ENCODE peak calls at places on chromosomes 4 and X, in nine cellular contexts. One of them, this sample, is unnamed.

GRCh38 chr4:88661724-88662123 is 35.9 kb downstream of the NAP1L5 start:
- DNase-seq in AG04449: peak; percentile 65
- DNase-seq in osteocyte: no peak
- DNase-seq in ascending aorta: no peak
- DNase-seq in upper lobe of right lung: no peak
- DNase-seq in coronary artery: no peak
- DNase-seq in LNCaP clone FGC: no peak
- DNase-seq in A549: no peak
- DNase-seq in neural progenitor cell: no peak
- DNase-seq in this sample: no peak

GRCh38 chr4:156322592-156322991 is 368.9 kb upstream of the CTSO start:
- DNase-seq in LNCaP clone FGC: no peak
- DNase-seq in upper lobe of right lung: no peak
- DNase-seq in A549: no peak
- DNase-seq in osteocyte: no peak
- DNase-seq in coronary artery: no peak
- DNase-seq in neural progenitor cell: no peak
- DNase-seq in AG04449: peak; percentile 47
- DNase-seq in ascending aorta: no peak
- DNase-seq in this sample: no peak

GRCh38 chr4:32258986-32259385 is 1538.8 kb downstream of the PCDH7 start:
- DNase-seq in AG04449: no peak
- DNase-seq in coronary artery: no peak
- DNase-seq in upper lobe of right lung: no peak
- DNase-seq in LNCaP clone FGC: no peak
- DNase-seq in ascending aorta: no peak
- DNase-seq in A549: no peak
- DNase-seq in osteocyte: no peak
- DNase-seq in neural progenitor cell: no peak
- DNase-seq in this sample: no peak

GRCh38 chr4:141409556-141409955 is 188.9 kb downstream of the ZNF330 start:
- DNase-seq in ascending aorta: no peak
- DNase-seq in LNCaP clone FGC: no peak
- DNase-seq in coronary artery: no peak
- DNase-seq in upper lobe of right lung: no peak
- DNase-seq in AG04449: no peak
- DNase-seq in osteocyte: no peak
- DNase-seq in neural progenitor cell: no peak
- DNase-seq in A549: no peak
- DNase-seq in this sample: no peak

GRCh38 chr4:37464373-37464772 is 219.8 kb downstream of the NWD2 start:
- DNase-seq in neural progenitor cell: no peak
- DNase-seq in A549: no peak
- DNase-seq in LNCaP clone FGC: no peak
- DNase-seq in AG04449: no peak
- DNase-seq in ascending aorta: no peak
- DNase-seq in osteocyte: no peak
- DNase-seq in coronary artery: no peak
- DNase-seq in upper lobe of right lung: no peak
- DNase-seq in this sample: no peak

GRCh38 chrX:45954026-45954425 is 591.2 kb downstream of the ZNF674 start:
- DNase-seq in AG04449: no peak
- DNase-seq in A549: no peak
- DNase-seq in LNCaP clone FGC: no peak
- DNase-seq in ascending aorta: no peak
- DNase-seq in osteocyte: no peak
- DNase-seq in neural progenitor cell: no peak
- DNase-seq in coronary artery: no peak
- DNase-seq in upper lobe of right lung: no peak
- DNase-seq in this sample: no peak

GRCh38 chr4:38723726-38724506 is 58.9 kb downstream of the TLR10 start:
- DNase-seq in osteocyte: peak; percentile 60
- DNase-seq in upper lobe of right lung: no peak
- DNase-seq in A549: no peak
- DNase-seq in ascending aorta: no peak
- DNase-seq in AG04449: no peak
- DNase-seq in neural progenitor cell: peak; percentile 41
- DNase-seq in coronary artery: no peak
- DNase-seq in LNCaP clone FGC: no peak
- DNase-seq in this sample: no peak

GRCh38 chr4:41177016-41177415 is 37.3 kb downstream of the APBB2 start:
- DNase-seq in upper lobe of right lung: no peak
- DNase-seq in ascending aorta: no peak
- DNase-seq in coronary artery: no peak
- DNase-seq in A549: no peak
- DNase-seq in neural progenitor cell: no peak
- DNase-seq in AG04449: no peak
- DNase-seq in osteocyte: no peak
- DNase-seq in LNCaP clone FGC: no peak
- DNase-seq in this sample: no peak

GRCh38 chrX:12984629-12985303 is 9.9 kb downstream of the TMSB4X start:
- DNase-seq in coronary artery: no peak
- DNase-seq in neural progenitor cell: no peak
- DNase-seq in AG04449: no peak
- DNase-seq in ascending aorta: no peak
- DNase-seq in LNCaP clone FGC: peak; percentile 64
- DNase-seq in osteocyte: no peak
- DNase-seq in upper lobe of right lung: no peak
- DNase-seq in A549: peak; percentile 43
- DNase-seq in this sample: no peak

GRCh38 chrX:24014388-24015018 is 12.5 kb downstream of the KLHL15 start:
- DNase-seq in coronary artery: no peak
- DNase-seq in osteocyte: no peak
- DNase-seq in neural progenitor cell: no peak
- DNase-seq in A549: no peak
- DNase-seq in ascending aorta: no peak
- DNase-seq in upper lobe of right lung: no peak
- DNase-seq in AG04449: no peak
- DNase-seq in LNCaP clone FGC: no peak
- DNase-seq in this sample: peak; percentile 38

GRCh38 chr4:179803857-179804256 is 2361.6 kb upstream of the AGA start:
- DNase-seq in upper lobe of right lung: no peak
- DNase-seq in coronary artery: no peak
- DNase-seq in AG04449: no peak
- DNase-seq in osteocyte: no peak
- DNase-seq in A549: no peak
- DNase-seq in ascending aorta: no peak
- DNase-seq in LNCaP clone FGC: no peak
- DNase-seq in neural progenitor cell: no peak
- DNase-seq in this sample: no peak

GRCh38 chrX:16320765-16321355 is 153.6 kb downstream of the MAGEB17 start:
- DNase-seq in A549: no peak
- DNase-seq in ascending aorta: no peak
- DNase-seq in osteocyte: no peak
- DNase-seq in coronary artery: no peak
- DNase-seq in AG04449: no peak
- DNase-seq in upper lobe of right lung: no peak
- DNase-seq in neural progenitor cell: no peak
- DNase-seq in LNCaP clone FGC: no peak
- DNase-seq in this sample: no peak

GRCh38 chr4:102824398-102824797 is 3.0 kb downstream of the UBE2D3 start:
- DNase-seq in ascending aorta: no peak
- DNase-seq in LNCaP clone FGC: no peak
- DNase-seq in A549: no peak
- DNase-seq in AG04449: no peak
- DNase-seq in neural progenitor cell: no peak
- DNase-seq in coronary artery: no peak
- DNase-seq in osteocyte: no peak
- DNase-seq in upper lobe of right lung: no peak
- DNase-seq in this sample: no peak

GRCh38 chr4:152943673-152944072 is 7.5 kb downstream of the FHDC1 start:
- DNase-seq in neural progenitor cell: no peak
- DNase-seq in osteocyte: no peak
- DNase-seq in AG04449: peak; percentile 42
- DNase-seq in A549: no peak
- DNase-seq in LNCaP clone FGC: no peak
- DNase-seq in ascending aorta: no peak
- DNase-seq in coronary artery: no peak
- DNase-seq in upper lobe of right lung: no peak
- DNase-seq in this sample: no peak

GRCh38 chr4:145939856-145940255 is 1.2 kb upstream of the ZNF827 start:
- DNase-seq in A549: no peak
- DNase-seq in neural progenitor cell: no peak
- DNase-seq in AG04449: no peak
- DNase-seq in osteocyte: no peak
- DNase-seq in upper lobe of right lung: no peak
- DNase-seq in ascending aorta: no peak
- DNase-seq in coronary artery: no peak
- DNase-seq in LNCaP clone FGC: no peak
- DNase-seq in this sample: no peak

GRCh38 chr4:91963489-91963888 is 340.3 kb upstream of the GRID2 start:
- DNase-seq in coronary artery: no peak
- DNase-seq in A549: no peak
- DNase-seq in ascending aorta: no peak
- DNase-seq in LNCaP clone FGC: no peak
- DNase-seq in AG04449: no peak
- DNase-seq in upper lobe of right lung: no peak
- DNase-seq in neural progenitor cell: no peak
- DNase-seq in osteocyte: no peak
- DNase-seq in this sample: no peak

GRCh38 chr4:187656953-187657352 is 338.6 kb upstream of the ZFP42 start:
- DNase-seq in osteocyte: no peak
- DNase-seq in LNCaP clone FGC: no peak
- DNase-seq in A549: no peak
- DNase-seq in ascending aorta: no peak
- DNase-seq in neural progenitor cell: no peak
- DNase-seq in AG04449: peak; percentile 59
- DNase-seq in coronary artery: no peak
- DNase-seq in upper lobe of right lung: no peak
- DNase-seq in this sample: no peak
- TF ChIP-seq CTCF in osteocyte: no peak
- TF ChIP-seq CTCF in LNCaP clone FGC: no peak
- TF ChIP-seq CTCF in A549: no peak
- TF ChIP-seq CTCF in ascending aorta: no peak
- TF ChIP-seq CTCF in neural progenitor cell: no peak
- TF ChIP-seq CTCF in AG04449: no peak
- TF ChIP-seq CTCF in coronary artery: no peak
- TF ChIP-seq CTCF in upper lobe of right lung: no peak
- TF ChIP-seq CTCF in this sample: no peak

DNA sequence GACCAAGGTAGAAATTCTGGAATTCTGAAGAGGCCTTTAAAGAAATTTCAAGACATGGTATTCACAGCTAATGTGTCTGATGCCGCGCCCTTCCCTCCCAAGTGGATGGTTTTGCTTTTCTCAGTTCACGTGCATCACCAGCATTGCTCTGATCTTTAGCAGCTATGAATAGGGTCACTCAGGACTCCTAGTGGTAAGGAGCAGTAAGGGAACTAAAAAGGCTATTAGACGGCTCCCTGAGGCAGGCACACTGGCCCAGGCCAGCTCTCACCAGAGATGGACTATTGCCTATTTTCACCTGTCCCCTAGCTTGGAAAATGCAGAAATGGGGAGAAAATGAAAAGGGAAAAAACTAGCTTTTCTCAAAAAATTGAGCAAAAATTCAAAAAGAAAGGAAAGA is 447.5 kb upstream of the RASGEF1B start:
- DNase-seq in osteocyte: no peak
- DNase-seq in coronary artery: no peak
- DNase-seq in LNCaP clone FGC: no peak
- DNase-seq in neural progenitor cell: peak; percentile 53
- DNase-seq in ascending aorta: no peak
- DNase-seq in upper lobe of right lung: no peak
- DNase-seq in AG04449: no peak
- DNase-seq in A549: peak; percentile 2
- DNase-seq in this sample: no peak
- TF ChIP-seq CTCF in osteocyte: no peak
- TF ChIP-seq CTCF in coronary artery: no peak
- TF ChIP-seq CTCF in LNCaP clone FGC: peak; percentile 60
- TF ChIP-seq CTCF in neural progenitor cell: peak; percentile 51
- TF ChIP-seq CTCF in ascending aorta: no peak
- TF ChIP-seq CTCF in upper lobe of right lung: peak; percentile 36
- TF ChIP-seq CTCF in AG04449: no peak
- TF ChIP-seq CTCF in A549: no peak
- TF ChIP-seq CTCF in this sample: no peak

DNA sequence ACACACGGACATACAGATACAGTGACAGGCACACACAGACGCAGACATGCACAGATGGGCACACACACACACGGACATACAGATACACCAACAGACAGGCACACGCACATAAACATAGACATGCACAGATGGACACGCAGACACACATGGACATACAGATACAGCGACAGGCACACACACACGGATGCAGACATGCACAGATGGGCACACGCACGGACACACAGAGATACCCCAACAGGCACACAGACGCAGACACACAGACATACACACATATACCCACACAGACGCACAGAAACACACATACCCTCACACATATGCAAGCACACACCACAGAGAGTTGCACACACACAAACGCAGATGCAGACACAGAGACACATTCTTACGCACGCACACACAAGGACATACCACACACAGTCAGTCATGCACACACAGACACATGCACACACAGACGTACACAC is 24.4 kb upstream of the SLC25A6 start:
- DNase-seq in upper lobe of right lung: peak; percentile 11
- DNase-seq in AG04449: no peak
- DNase-seq in LNCaP clone FGC: no peak
- DNase-seq in osteocyte: no peak
- DNase-seq in coronary artery: no peak
- DNase-seq in neural progenitor cell: no peak
- DNase-seq in A549: no peak
- DNase-seq in ascending aorta: no peak
- DNase-seq in this sample: no peak
- TF ChIP-seq CTCF in upper lobe of right lung: no peak
- TF ChIP-seq CTCF in AG04449: no peak
- TF ChIP-seq CTCF in LNCaP clone FGC: no peak
- TF ChIP-seq CTCF in osteocyte: no peak
- TF ChIP-seq CTCF in coronary artery: no peak
- TF ChIP-seq CTCF in neural progenitor cell: no peak
- TF ChIP-seq CTCF in A549: no peak
- TF ChIP-seq CTCF in ascending aorta: no peak
- TF ChIP-seq CTCF in this sample: no peak

GRCh38 chr4:25856756-25857155 is 6.0 kb downstream of the SEL1L3 start:
- DNase-seq in coronary artery: no peak
- DNase-seq in LNCaP clone FGC: no peak
- DNase-seq in ascending aorta: no peak
- DNase-seq in neural progenitor cell: no peak
- DNase-seq in upper lobe of right lung: no peak
- DNase-seq in osteocyte: no peak
- DNase-seq in AG04449: no peak
- DNase-seq in A549: no peak
- DNase-seq in this sample: no peak

GRCh38 chr4:25859429-25860148 is 3.2 kb downstream of the SEL1L3 start:
- DNase-seq in AG04449: no peak
- DNase-seq in LNCaP clone FGC: no peak
- DNase-seq in coronary artery: no peak
- DNase-seq in ascending aorta: no peak
- DNase-seq in osteocyte: no peak
- DNase-seq in upper lobe of right lung: no peak
- DNase-seq in A549: no peak
- DNase-seq in neural progenitor cell: no peak
- DNase-seq in this sample: no peak

GRCh38 chr4:25857851-25858400 is 4.9 kb downstream of the SEL1L3 start:
- DNase-seq in upper lobe of right lung: no peak
- DNase-seq in coronary artery: no peak
- DNase-seq in neural progenitor cell: no peak
- DNase-seq in AG04449: no peak
- DNase-seq in A549: no peak
- DNase-seq in ascending aorta: no peak
- DNase-seq in LNCaP clone FGC: no peak
- DNase-seq in osteocyte: no peak
- DNase-seq in this sample: no peak

GRCh38 chr4:25860586-25861421 is 2.0 kb downstream of the SEL1L3 start:
- DNase-seq in neural progenitor cell: no peak
- DNase-seq in osteocyte: no peak
- DNase-seq in coronary artery: no peak
- DNase-seq in ascending aorta: peak; percentile 79
- DNase-seq in upper lobe of right lung: peak; percentile 70
- DNase-seq in A549: no peak
- DNase-seq in LNCaP clone FGC: no peak
- DNase-seq in AG04449: no peak
- DNase-seq in this sample: no peak

GRCh38 chr4:25857403-25857802 is 5.4 kb downstream of the SEL1L3 start:
- DNase-seq in coronary artery: no peak
- DNase-seq in neural progenitor cell: no peak
- DNase-seq in osteocyte: no peak
- DNase-seq in upper lobe of right lung: no peak
- DNase-seq in ascending aorta: no peak
- DNase-seq in AG04449: no peak
- DNase-seq in A549: no peak
- DNase-seq in LNCaP clone FGC: no peak
- DNase-seq in this sample: no peak
- TF ChIP-seq CTCF in coronary artery: no peak
- TF ChIP-seq CTCF in neural progenitor cell: peak; percentile 20
- TF ChIP-seq CTCF in osteocyte: no peak
- TF ChIP-seq CTCF in upper lobe of right lung: no peak
- TF ChIP-seq CTCF in ascending aorta: no peak
- TF ChIP-seq CTCF in AG04449: no peak
- TF ChIP-seq CTCF in A549: no peak
- TF ChIP-seq CTCF in LNCaP clone FGC: no peak
- TF ChIP-seq CTCF in this sample: no peak

This sample was measured in right atrium auricular region.